ENCODE peak calls at places on chromosomes 12 and 14, in nine cellular contexts. U, C, E, D, G, A, Y, B and I are unnamed samples.

GRCh38 chr14:58637391-58638230 is at the start of gene DACT1:
- DNase-seq in U (peak; percentile 92), C (no peak), E (no peak), D (peak; percentile 12), G (peak; percentile 77), A (no peak), Y (peak; percentile 60), B (no peak), I (no peak)

GRCh38 chr14:94051115-94051514 is 25.0 kb downstream of the OTUB2 start:
- DNase-seq in U (peak; percentile 39), C (no peak), E (no peak), D (no peak), G (no peak), A (no peak), Y (no peak), B (peak; percentile 24), I (no peak)

GRCh38 chr12:67681145-67681778 is 32.7 kb downstream of the DYRK2 start:
- DNase-seq in U (no peak), C (no peak), E (peak; percentile 70), D (no peak), G (peak; percentile 48), A (peak; percentile 60), Y (no peak), B (peak; percentile 88), I (no peak)

GRCh38 chr14:61296707-61297502 is 15.8 kb upstream of the TMEM30B start:
- DNase-seq in U (peak; percentile 61), C (no peak), E (no peak), D (no peak), G (no peak), A (no peak), Y (no peak), B (peak; percentile 37), I (no peak)

GRCh38 chr14:52312872-52313492 is 1.1 kb upstream of the PTGER2 start:
- DNase-seq in U (peak; percentile 51), C (no peak), E (no peak), D (no peak), G (no peak), A (no peak), Y (no peak), B (no peak), I (no peak)

GRCh38 chr14:38716871-38717270 is 386.2 kb downstream of the SEC23A start:
- DNase-seq in U (peak; percentile 36), C (peak; percentile 20), E (no peak), D (no peak), G (no peak), A (peak; percentile 9), Y (no peak), B (no peak), I (peak; percentile 29)

GRCh38 chr14:71726639-71727085 is 205.6 kb upstream of the RGS6 start:
- DNase-seq in U (no peak), C (no peak), E (no peak), D (no peak), G (no peak), A (no peak), Y (no peak), B (no peak), I (no peak)

GRCh38 chr12:122726056-122726558 is 4.5 kb downstream of the HCAR1 start:
- DNase-seq in U (no peak), C (no peak), E (no peak), D (no peak), G (no peak), A (peak; percentile 62), Y (no peak), B (peak; percentile 92), I (no peak)

GRCh38 chr12:64175254-64175945 is 46.7 kb downstream of the KICS2 start:
- DNase-seq in U (no peak), C (no peak), E (no peak), D (no peak), G (no peak), A (no peak), Y (no peak), B (no peak), I (no peak)

GRCh38 chr12:59086124-59086523 is 165.8 kb upstream of the LRIG3 start:
- DNase-seq in U (peak; percentile 64), C (peak; percentile 61), E (no peak), D (no peak), G (no peak), A (no peak), Y (no peak), B (no peak), I (peak; percentile 66)

GRCh38 chr12:10716704-10717315 is 6.3 kb downstream of the YBX3 start:
- DNase-seq in U (peak; percentile 77), C (no peak), E (peak; percentile 68), D (no peak), G (peak; percentile 87), A (peak; percentile 82), Y (peak; percentile 60), B (peak; percentile 94), I (no peak)

GRCh38 chr12:30785630-30786029 is 30.9 kb upstream of the CAPRIN2 start:
- DNase-seq in U (no peak), C (no peak), E (no peak), D (no peak), G (no peak), A (no peak), Y (no peak), B (no peak), I (no peak)